ENCODE peak calls at places on chromosomes 1 and 21, in ten cellular contexts. One of them, this sample, is unnamed.

GRCh38 chr1:203039609-203040517 is 13.6 kb downstream of the PPFIA4 start:
- DNase-seq in GM23338: peak; percentile 86
- DNase-seq in A549: peak; percentile 35
- DNase-seq in neuronal stem cell: no peak
- DNase-seq in IMR-90: no peak
- DNase-seq in GM23248: peak; percentile 28
- DNase-seq in mesenchymal stem cell: peak; percentile 32
- DNase-seq in OCI-LY7: peak; percentile 24
- DNase-seq in fibroblast of lung: no peak
- DNase-seq in H1: no peak
- DNase-seq in this sample: peak; percentile 60

GRCh38 chr1:70961374-70961773 is 86.2 kb downstream of the PTGER3 start:
- DNase-seq in GM23338: no peak
- DNase-seq in A549: no peak
- DNase-seq in neuronal stem cell: no peak
- DNase-seq in IMR-90: no peak
- DNase-seq in GM23248: no peak
- DNase-seq in mesenchymal stem cell: no peak
- DNase-seq in OCI-LY7: no peak
- DNase-seq in fibroblast of lung: no peak
- DNase-seq in H1: no peak
- DNase-seq in this sample: no peak

GRCh38 chr1:156291226-156292061 is 4.0 kb downstream of the GLMP start:
- DNase-seq in GM23338: peak; percentile 95
- DNase-seq in A549: peak; percentile 62
- DNase-seq in neuronal stem cell: peak; percentile 64
- DNase-seq in IMR-90: peak; percentile 72
- DNase-seq in GM23248: peak; percentile 95
- DNase-seq in mesenchymal stem cell: peak; percentile 88
- DNase-seq in OCI-LY7: no peak
- DNase-seq in fibroblast of lung: peak; percentile 80
- DNase-seq in H1: peak; percentile 75
- DNase-seq in this sample: no peak

GRCh38 chr1:101003012-101003650 is 22.5 kb downstream of the DPH5 start:
- DNase-seq in GM23338: no peak
- DNase-seq in A549: no peak
- DNase-seq in neuronal stem cell: no peak
- DNase-seq in IMR-90: no peak
- DNase-seq in GM23248: no peak
- DNase-seq in mesenchymal stem cell: no peak
- DNase-seq in OCI-LY7: no peak
- DNase-seq in fibroblast of lung: no peak
- DNase-seq in H1: no peak
- DNase-seq in this sample: no peak

GRCh38 chr1:218474089-218474488 is 129.0 kb downstream of the TGFB2 start:
- DNase-seq in GM23338: no peak
- DNase-seq in A549: no peak
- DNase-seq in neuronal stem cell: no peak
- DNase-seq in IMR-90: no peak
- DNase-seq in GM23248: no peak
- DNase-seq in mesenchymal stem cell: no peak
- DNase-seq in OCI-LY7: no peak
- DNase-seq in fibroblast of lung: no peak
- DNase-seq in H1: no peak
- DNase-seq in this sample: no peak

GRCh38 chr1:227899820-227900449 is 47.8 kb downstream of the WNT9A start:
- DNase-seq in GM23338: no peak
- DNase-seq in A549: no peak
- DNase-seq in neuronal stem cell: no peak
- DNase-seq in IMR-90: no peak
- DNase-seq in GM23248: no peak
- DNase-seq in mesenchymal stem cell: no peak
- DNase-seq in OCI-LY7: no peak
- DNase-seq in fibroblast of lung: no peak
- DNase-seq in H1: no peak
- DNase-seq in this sample: no peak

GRCh38 chr1:109689844-109690405 is 2.3 kb downstream of the GSTM1 start:
- DNase-seq in GM23338: no peak
- DNase-seq in A549: no peak
- DNase-seq in neuronal stem cell: no peak
- DNase-seq in IMR-90: no peak
- DNase-seq in GM23248: no peak
- DNase-seq in mesenchymal stem cell: no peak
- DNase-seq in OCI-LY7: no peak
- DNase-seq in fibroblast of lung: no peak
- DNase-seq in H1: no peak
- DNase-seq in this sample: no peak

GRCh38 chr1:96472471-96472870 is 249.1 kb upstream of the PTBP2 start:
- DNase-seq in GM23338: no peak
- DNase-seq in A549: no peak
- DNase-seq in neuronal stem cell: no peak
- DNase-seq in IMR-90: peak; percentile 90
- DNase-seq in GM23248: peak; percentile 12
- DNase-seq in mesenchymal stem cell: peak; percentile 16
- DNase-seq in OCI-LY7: no peak
- DNase-seq in fibroblast of lung: peak; percentile 95
- DNase-seq in H1: no peak
- DNase-seq in this sample: no peak

GRCh38 chr1:228410015-228410414 is 3.4 kb upstream of the TRIM11 start:
- DNase-seq in GM23338: no peak
- DNase-seq in A549: no peak
- DNase-seq in neuronal stem cell: no peak
- DNase-seq in IMR-90: peak; percentile 51
- DNase-seq in GM23248: peak; percentile 64
- DNase-seq in mesenchymal stem cell: peak; percentile 65
- DNase-seq in OCI-LY7: no peak
- DNase-seq in fibroblast of lung: no peak
- DNase-seq in H1: no peak
- DNase-seq in this sample: no peak

GRCh38 chr1:27108588-27108987 is 46.3 kb downstream of the SLC9A1 start:
- DNase-seq in GM23338: no peak
- DNase-seq in A549: no peak
- DNase-seq in neuronal stem cell: no peak
- DNase-seq in IMR-90: no peak
- DNase-seq in GM23248: no peak
- DNase-seq in mesenchymal stem cell: no peak
- DNase-seq in OCI-LY7: no peak
- DNase-seq in fibroblast of lung: no peak
- DNase-seq in H1: no peak
- DNase-seq in this sample: no peak

GRCh38 chr1:232657426-232657825 is 27.5 kb upstream of the SIPA1L2 start:
- DNase-seq in GM23338: no peak
- DNase-seq in A549: no peak
- DNase-seq in neuronal stem cell: no peak
- DNase-seq in IMR-90: no peak
- DNase-seq in GM23248: no peak
- DNase-seq in mesenchymal stem cell: no peak
- DNase-seq in OCI-LY7: no peak
- DNase-seq in fibroblast of lung: no peak
- DNase-seq in H1: no peak
- DNase-seq in this sample: no peak

GRCh38 chr1:235067396-235068154 is 61.1 kb downstream of the TOMM20 start:
- DNase-seq in GM23338: no peak
- DNase-seq in A549: peak; percentile 99
- DNase-seq in neuronal stem cell: no peak
- DNase-seq in IMR-90: peak; percentile 99
- DNase-seq in GM23248: peak; percentile 100
- DNase-seq in mesenchymal stem cell: peak; percentile 96
- DNase-seq in OCI-LY7: no peak
- DNase-seq in fibroblast of lung: peak; percentile 100
- DNase-seq in H1: no peak
- DNase-seq in this sample: peak; percentile 100

GRCh38 chr1:119771016-119771415 is 2.3 kb upstream of the HMGCS2 start:
- DNase-seq in GM23338: peak; percentile 52
- DNase-seq in A549: no peak
- DNase-seq in neuronal stem cell: no peak
- DNase-seq in IMR-90: peak; percentile 22
- DNase-seq in GM23248: peak; percentile 13
- DNase-seq in mesenchymal stem cell: no peak
- DNase-seq in OCI-LY7: no peak
- DNase-seq in fibroblast of lung: no peak
- DNase-seq in H1: no peak
- DNase-seq in this sample: no peak

GRCh38 chr1:156303241-156303640 is 4.1 kb upstream of the VHLL start:
- DNase-seq in GM23338: no peak
- DNase-seq in A549: no peak
- DNase-seq in neuronal stem cell: no peak
- DNase-seq in IMR-90: no peak
- DNase-seq in GM23248: no peak
- DNase-seq in mesenchymal stem cell: no peak
- DNase-seq in OCI-LY7: no peak
- DNase-seq in fibroblast of lung: no peak
- DNase-seq in H1: no peak
- DNase-seq in this sample: no peak

GRCh38 chr1:185483647-185484450 is 166.8 kb upstream of the IVNS1ABP start:
- DNase-seq in GM23338: peak; percentile 6
- DNase-seq in A549: peak; percentile 81
- DNase-seq in neuronal stem cell: no peak
- DNase-seq in IMR-90: peak; percentile 89
- DNase-seq in GM23248: peak; percentile 97
- DNase-seq in mesenchymal stem cell: peak; percentile 96
- DNase-seq in OCI-LY7: no peak
- DNase-seq in fibroblast of lung: peak; percentile 90
- DNase-seq in H1: no peak
- DNase-seq in this sample: peak; percentile 13

GRCh38 chr21:41189147-41189538 is 21.2 kb downstream of the BACE2 start:
- DNase-seq in GM23338: no peak
- DNase-seq in A549: no peak
- DNase-seq in neuronal stem cell: no peak
- DNase-seq in IMR-90: no peak
- DNase-seq in GM23248: no peak
- DNase-seq in mesenchymal stem cell: no peak
- DNase-seq in OCI-LY7: no peak
- DNase-seq in fibroblast of lung: no peak
- DNase-seq in H1: no peak
- DNase-seq in this sample: no peak

GRCh38 chr1:20698195-20698910 is 19.5 kb downstream of the KIF17 start:
- DNase-seq in GM23338: no peak
- DNase-seq in A549: peak; percentile 37
- DNase-seq in neuronal stem cell: no peak
- DNase-seq in IMR-90: peak; percentile 89
- DNase-seq in GM23248: peak; percentile 70
- DNase-seq in mesenchymal stem cell: peak; percentile 78
- DNase-seq in OCI-LY7: no peak
- DNase-seq in fibroblast of lung: peak; percentile 89
- DNase-seq in H1: no peak
- DNase-seq in this sample: no peak

GRCh38 chr1:101311146-101311892 is 74.5 kb downstream of the S1PR1 start:
- DNase-seq in GM23338: no peak
- DNase-seq in A549: no peak
- DNase-seq in neuronal stem cell: no peak
- DNase-seq in IMR-90: no peak
- DNase-seq in GM23248: no peak
- DNase-seq in mesenchymal stem cell: no peak
- DNase-seq in OCI-LY7: no peak
- DNase-seq in fibroblast of lung: no peak
- DNase-seq in H1: no peak
- DNase-seq in this sample: no peak

GRCh38 chr1:56985857-56986256 is 20.0 kb upstream of the C8B start:
- DNase-seq in GM23338: no peak
- DNase-seq in A549: no peak
- DNase-seq in neuronal stem cell: no peak
- DNase-seq in IMR-90: no peak
- DNase-seq in GM23248: no peak
- DNase-seq in mesenchymal stem cell: no peak
- DNase-seq in OCI-LY7: no peak
- DNase-seq in fibroblast of lung: no peak
- DNase-seq in H1: no peak
- DNase-seq in this sample: no peak
- H3K4me2 ChIP-seq in GM23338: no peak overlapping the region
- H3K4me2 ChIP-seq in A549: no peak overlapping the region
- H3K4me2 ChIP-seq in neuronal stem cell: no peak overlapping the region
- H3K4me2 ChIP-seq in IMR-90: no peak overlapping the region
- H3K4me2 ChIP-seq in GM23248: no peak overlapping the region
- H3K4me2 ChIP-seq in mesenchymal stem cell: no peak overlapping the region
- H3K4me2 ChIP-seq in OCI-LY7: no peak overlapping the region
- H3K4me2 ChIP-seq in fibroblast of lung: no peak overlapping the region
- H3K4me2 ChIP-seq in H1: no peak overlapping the region
- H3K4me2 ChIP-seq in this sample: no peak overlapping the region

DNA sequence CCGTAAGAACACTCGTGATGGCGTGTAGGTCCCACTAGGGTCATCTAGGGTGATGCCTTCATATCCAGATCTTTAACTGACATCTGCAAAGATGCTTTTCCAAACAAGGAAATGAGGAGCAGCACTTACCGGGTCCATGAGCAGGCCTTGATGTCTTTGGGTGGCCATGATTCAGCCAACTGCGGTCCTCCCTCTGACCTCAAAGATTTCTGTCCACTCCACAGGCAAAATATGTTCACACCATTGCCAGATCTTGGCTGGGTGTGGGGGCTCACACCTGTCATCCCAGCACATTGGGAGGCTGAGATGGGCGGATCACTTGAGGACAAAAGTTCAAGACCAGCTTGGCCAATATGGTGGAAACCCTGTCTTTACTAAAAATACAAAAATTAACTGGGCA is 18.2 kb downstream of the TRPM2 start:
- DNase-seq in GM23338: no peak
- DNase-seq in A549: no peak
- DNase-seq in neuronal stem cell: no peak
- DNase-seq in IMR-90: no peak
- DNase-seq in GM23248: no peak
- DNase-seq in mesenchymal stem cell: no peak
- DNase-seq in OCI-LY7: no peak
- DNase-seq in fibroblast of lung: no peak
- DNase-seq in H1: no peak
- DNase-seq in this sample: no peak
- H3K4me2 ChIP-seq in GM23338: no peak overlapping the region
- H3K4me2 ChIP-seq in A549: no peak overlapping the region
- H3K4me2 ChIP-seq in neuronal stem cell: no peak overlapping the region
- H3K4me2 ChIP-seq in IMR-90: no peak overlapping the region
- H3K4me2 ChIP-seq in GM23248: no peak overlapping the region
- H3K4me2 ChIP-seq in mesenchymal stem cell: no peak overlapping the region
- H3K4me2 ChIP-seq in OCI-LY7: no peak overlapping the region
- H3K4me2 ChIP-seq in fibroblast of lung: no peak overlapping the region
- H3K4me2 ChIP-seq in H1: no peak overlapping the region
- H3K4me2 ChIP-seq in this sample: no peak overlapping the region

DNA sequence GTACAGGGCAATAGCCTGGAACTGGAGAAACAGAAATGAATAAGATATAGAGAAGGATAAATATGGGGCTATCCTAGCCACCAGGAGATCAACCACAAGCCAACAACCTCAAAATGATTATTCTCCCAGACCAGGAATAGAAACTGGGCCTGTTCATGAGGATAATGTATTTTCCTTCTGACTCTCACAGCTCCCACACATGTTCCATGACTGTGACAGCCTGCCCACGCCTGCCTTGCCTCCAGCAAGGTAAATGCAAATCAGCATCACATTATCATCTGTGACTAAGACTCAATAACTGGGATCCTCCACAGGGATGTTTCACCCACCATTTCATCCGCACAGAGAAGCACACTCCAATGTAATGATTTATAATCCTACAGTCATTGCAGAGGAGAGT is 3.3 kb downstream of the ENSA start:
- DNase-seq in GM23338: no peak
- DNase-seq in A549: no peak
- DNase-seq in neuronal stem cell: no peak
- DNase-seq in IMR-90: no peak
- DNase-seq in GM23248: no peak
- DNase-seq in mesenchymal stem cell: no peak
- DNase-seq in OCI-LY7: no peak
- DNase-seq in fibroblast of lung: no peak
- DNase-seq in H1: no peak
- DNase-seq in this sample: no peak
- H3K4me2 ChIP-seq in GM23338: no peak overlapping the region
- H3K4me2 ChIP-seq in A549: no peak overlapping the region
- H3K4me2 ChIP-seq in neuronal stem cell: no peak overlapping the region
- H3K4me2 ChIP-seq in IMR-90: no peak overlapping the region
- H3K4me2 ChIP-seq in GM23248: no peak overlapping the region
- H3K4me2 ChIP-seq in mesenchymal stem cell: no peak overlapping the region
- H3K4me2 ChIP-seq in OCI-LY7: no peak overlapping the region
- H3K4me2 ChIP-seq in fibroblast of lung: no peak overlapping the region
- H3K4me2 ChIP-seq in H1: no peak overlapping the region
- H3K4me2 ChIP-seq in this sample: peak overlapping the region; percentile 72

GRCh38 chr21:42567861-42568260 is 54.2 kb downstream of the SLC37A1 start:
- DNase-seq in GM23338: no peak
- DNase-seq in A549: no peak
- DNase-seq in neuronal stem cell: no peak
- DNase-seq in IMR-90: no peak
- DNase-seq in GM23248: no peak
- DNase-seq in mesenchymal stem cell: no peak
- DNase-seq in OCI-LY7: no peak
- DNase-seq in fibroblast of lung: no peak
- DNase-seq in H1: no peak
- DNase-seq in this sample: no peak
- H3K4me2 ChIP-seq in GM23338: no peak overlapping the region
- H3K4me2 ChIP-seq in A549: no peak overlapping the region
- H3K4me2 ChIP-seq in neuronal stem cell: no peak overlapping the region
- H3K4me2 ChIP-seq in IMR-90: no peak overlapping the region
- H3K4me2 ChIP-seq in GM23248: no peak overlapping the region
- H3K4me2 ChIP-seq in mesenchymal stem cell: no peak overlapping the region
- H3K4me2 ChIP-seq in OCI-LY7: no peak overlapping the region
- H3K4me2 ChIP-seq in fibroblast of lung: no peak overlapping the region
- H3K4me2 ChIP-seq in H1: no peak overlapping the region
- H3K4me2 ChIP-seq in this sample: no peak overlapping the region